ENCODE peak calls at places on chromosomes 11 and 22, in ten cellular contexts. M is uterus, B is type B pancreatic cell, N is astrocyte of the cerebellum, V is pancreas, A is neural progenitor cell, L is AG10803, Y is foreskin fibroblast, Q is cardiac fibroblast, F is tibial nerve. W is an unnamed sample.

GRCh38 chr22:17773606-17774205 is 563 bp downstream of the BID start:
- DNase-seq in M (no peak), B (peak), N (no peak), V (peak), A (peak), L (no peak), Y (no peak), Q (no peak), F (no peak), W (no peak)

GRCh38 chr11:8709002-8709672 is 26.5 kb downstream of the RPL27A start:
- DNase-seq in M (peak), B (no peak), N (peak), V (peak), A (no peak), L (peak), Y (peak), Q (peak), F (peak), W (no peak)

GRCh38 chr11:26143553-26144308 is 188.2 kb upstream of the ANO3 start:
- DNase-seq in M (no peak), B (no peak), N (no peak), V (no peak), A (no peak), L (no peak), Y (no peak), Q (peak), F (no peak), W (no peak)

GRCh38 chr22:23569716-23570115 is 10.4 kb downstream of the IGLL1 start:
- DNase-seq in M (no peak), B (no peak), N (no peak), V (no peak), A (no peak), L (no peak), Y (no peak), Q (no peak), F (no peak), W (no peak)

GRCh38 chr11:79412761-79413160 is 28.1 kb downstream of the TENM4 start:
- DNase-seq in M (no peak), B (no peak), N (no peak), V (no peak), A (no peak), L (no peak), Y (no peak), Q (no peak), F (no peak), W (no peak)

GRCh38 chr11:94546886-94547285 is 3.2 kb downstream of the FUT4 start:
- DNase-seq in M (no peak), B (no peak), N (no peak), V (no peak), A (no peak), L (no peak), Y (no peak), Q (no peak), F (no peak), W (no peak)

GRCh38 chr11:61529537-61530225 is 21.1 kb downstream of the LRRC10B start:
- DNase-seq in M (no peak), B (no peak), N (no peak), V (peak), A (no peak), L (no peak), Y (peak), Q (no peak), F (peak), W (no peak)

GRCh38 chr22:47082505-47082904 is 320.1 kb downstream of the TBC1D22A start:
- DNase-seq in M (no peak), B (no peak), N (no peak), V (no peak), A (no peak), L (no peak), Y (no peak), Q (no peak), F (no peak), W (no peak)

GRCh38 chr11:35236667-35237003 is 97.7 kb downstream of the CD44 start:
- DNase-seq in M (no peak), B (no peak), N (peak), V (no peak), A (no peak), L (peak), Y (no peak), Q (no peak), F (no peak), W (no peak)

GRCh38 chr11:71367756-71368155 is 80.4 kb downstream of the DHCR7 start:
- DNase-seq in M (no peak), B (no peak), N (no peak), V (no peak), A (no peak), L (no peak), Y (no peak), Q (no peak), F (no peak), W (no peak)

GRCh38 chr22:20672732-20673131 is 101.2 kb upstream of the SERPIND1 start:
- DNase-seq in M (no peak), B (no peak), N (no peak), V (no peak), A (no peak), L (no peak), Y (no peak), Q (no peak), F (no peak), W (no peak)

GRCh38 chr11:95283146-95283545 is 52.1 kb upstream of the SESN3 start:
- DNase-seq in M (no peak), B (no peak), N (no peak), V (no peak), A (no peak), L (no peak), Y (no peak), Q (no peak), F (no peak), W (no peak)

GRCh38 chr22:19060356-19061009 is 61.7 kb downstream of the DGCR2 start:
- DNase-seq in M (no peak), B (peak), N (peak), V (no peak), A (no peak), L (no peak), Y (peak), Q (no peak), F (no peak), W (no peak)

GRCh38 chr11:75508051-75508561 is 17.6 kb downstream of the GDPD5 start:
- DNase-seq in M (no peak), B (no peak), N (no peak), V (no peak), A (no peak), L (no peak), Y (no peak), Q (no peak), F (no peak), W (no peak)

GRCh38 chr22:50573491-50574382 is 4.5 kb downstream of the CPT1B start:
- DNase-seq in M (no peak), B (no peak), N (no peak), V (no peak), A (no peak), L (no peak), Y (no peak), Q (no peak), F (no peak), W (no peak)

GRCh38 chr11:120516461-120517389 is 5.2 kb downstream of the GRIK4 start:
- DNase-seq in M (no peak), B (no peak), N (no peak), V (no peak), A (peak), L (no peak), Y (no peak), Q (no peak), F (no peak), W (no peak)

GRCh38 chr11:121892131-121892681 is 223.8 kb downstream of the BLID start:
- DNase-seq in M (no peak), B (no peak), N (peak), V (no peak), A (peak), L (peak), Y (peak), Q (peak), F (no peak), W (no peak)

GRCh38 chr11:81497202-81497804 is 1236.4 kb downstream of the FAM181B start:
- DNase-seq in M (no peak), B (no peak), N (no peak), V (no peak), A (peak), L (peak), Y (no peak), Q (peak), F (no peak), W (no peak)

GRCh38 chr11:100515087-100515486 is 172.0 kb upstream of the ARHGAP42 start:
- DNase-seq in M (no peak), B (no peak), N (peak), V (no peak), A (peak), L (no peak), Y (no peak), Q (peak), F (no peak), W (no peak)

GRCh38 chr22:31177420-31178162 is 17.6 kb downstream of the RNF185 start:
- DNase-seq in M (no peak), B (no peak), N (peak), V (no peak), A (no peak), L (peak), Y (peak), Q (peak), F (no peak), W (no peak)

GRCh38 chr11:44607324-44607962 is 42.0 kb downstream of the CD82 start:
- DNase-seq in M (no peak), B (no peak), N (no peak), V (no peak), A (no peak), L (peak), Y (peak), Q (no peak), F (no peak), W (no peak)

GRCh38 chr11:3660960-3661359 is 10.2 kb downstream of the CHRNA10 start:
- DNase-seq in M (no peak), B (no peak), N (no peak), V (no peak), A (no peak), L (no peak), Y (no peak), Q (no peak), F (no peak), W (no peak)

GRCh38 chr11:58186938-58187337 is 1.9 kb upstream of the OR9Q2 start:
- DNase-seq in M (no peak), B (no peak), N (no peak), V (no peak), A (no peak), L (no peak), Y (no peak), Q (no peak), F (no peak), W (no peak)

GRCh38 chr22:23458663-23459541 is 121.2 kb downstream of the IGLL1 start:
- DNase-seq in M (no peak), B (no peak), N (no peak), V (no peak), A (no peak), L (no peak), Y (no peak), Q (no peak), F (no peak), W (no peak)

DNA sequence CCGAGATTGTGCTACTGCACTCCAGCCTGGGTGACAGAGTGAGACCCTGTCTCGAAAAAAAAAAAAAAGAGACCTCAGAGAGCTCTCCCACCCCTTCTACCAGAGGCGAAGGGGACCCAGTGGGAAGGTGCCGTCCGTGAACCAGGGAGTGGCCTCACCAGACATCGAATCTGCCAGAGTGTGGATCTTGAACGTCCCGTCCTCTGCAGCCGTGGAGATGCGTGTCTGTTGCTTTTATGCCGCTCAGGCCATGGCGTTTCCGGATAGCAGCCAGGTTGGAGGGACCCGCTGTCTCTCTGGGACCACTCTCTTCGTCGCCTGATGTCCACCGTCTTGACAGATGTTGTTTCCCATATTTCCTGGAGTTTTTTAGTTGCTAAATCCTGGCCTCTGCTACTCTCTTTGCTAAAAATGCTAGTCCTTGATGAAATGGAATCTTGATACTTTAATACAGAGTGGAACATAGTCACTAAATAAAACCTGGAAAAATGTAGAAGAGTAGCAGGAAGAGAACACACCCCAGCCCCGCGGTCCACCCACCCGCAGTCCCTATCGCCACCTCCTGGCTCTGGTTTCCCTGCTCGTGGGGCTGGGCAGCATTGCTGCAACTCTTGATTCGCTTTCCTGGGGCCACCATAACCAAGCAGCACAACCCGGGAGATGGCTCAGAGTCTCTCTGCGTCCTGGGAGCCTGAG is 12.0 kb upstream of the MUC6 start:
- DNase-seq in M (no peak), B (no peak), N (no peak), V (no peak), A (no peak), L (no peak), Y (no peak), Q (no peak), F (no peak), W (no peak)
- TF ChIP-seq CTCF in M (no peak), B (no peak), N (no peak), V (no peak), A (no peak), L (no peak), Y (no peak), Q (peak), F (no peak), W (no peak)

GRCh38 chr11:60161107-60161506 is 21.8 kb downstream of the MS4A6A start:
- DNase-seq in M (no peak), B (no peak), N (no peak), V (no peak), A (no peak), L (no peak), Y (no peak), Q (no peak), F (no peak), W (no peak)
- TF ChIP-seq CTCF in M (no peak), B (no peak), N (no peak), V (no peak), A (no peak), L (no peak), Y (no peak), Q (no peak), F (no peak), W (no peak)

DNA sequence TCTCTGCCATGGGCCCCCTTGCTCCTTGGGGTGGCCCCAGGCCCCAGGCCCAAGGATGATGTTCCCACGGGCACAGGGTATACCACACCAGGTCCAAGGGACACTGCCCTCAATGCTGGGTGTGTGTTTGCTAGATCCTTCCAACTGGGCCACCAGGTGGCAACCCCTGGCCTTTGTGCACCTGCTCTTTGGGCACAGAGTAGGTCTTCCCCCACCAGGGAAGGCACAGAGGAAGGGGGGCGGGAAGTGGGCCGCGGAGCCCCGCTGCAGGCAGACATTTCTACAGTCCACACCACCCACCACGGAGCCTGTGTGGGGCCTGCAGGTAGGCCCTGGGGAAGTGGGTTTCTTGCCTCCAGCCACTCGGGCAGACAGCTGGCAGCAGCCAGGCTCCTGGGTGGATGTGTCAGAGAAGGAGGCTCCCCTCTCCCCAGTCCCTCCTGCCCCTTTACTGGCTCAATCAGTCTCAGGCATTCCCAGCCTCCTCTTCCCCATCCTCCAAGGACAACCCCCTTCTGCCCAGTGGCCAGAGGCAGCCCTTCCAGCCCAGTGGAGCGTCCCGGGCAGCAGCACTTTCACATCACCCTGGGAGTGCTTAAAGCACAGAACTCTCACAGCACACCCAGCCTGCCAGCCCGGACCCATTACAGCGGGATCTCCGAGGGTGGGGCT is 21.6 kb downstream of the MAFF start:
- DNase-seq in M (no peak), B (no peak), N (no peak), V (no peak), A (no peak), L (no peak), Y (no peak), Q (no peak), F (no peak), W (no peak)
- TF ChIP-seq CTCF in M (no peak), B (no peak), N (no peak), V (no peak), A (no peak), L (no peak), Y (no peak), Q (no peak), F (no peak), W (no peak)

GRCh38 chr22:35138521-35138920 is 72.6 kb downstream of the ISX start:
- DNase-seq in M (no peak), B (no peak), N (no peak), V (no peak), A (no peak), L (no peak), Y (no peak), Q (no peak), F (no peak), W (no peak)

GRCh38 chr22:35135165-35135564 is 69.2 kb downstream of the ISX start:
- DNase-seq in M (no peak), B (no peak), N (no peak), V (no peak), A (peak), L (no peak), Y (no peak), Q (no peak), F (no peak), W (no peak)

DNA sequence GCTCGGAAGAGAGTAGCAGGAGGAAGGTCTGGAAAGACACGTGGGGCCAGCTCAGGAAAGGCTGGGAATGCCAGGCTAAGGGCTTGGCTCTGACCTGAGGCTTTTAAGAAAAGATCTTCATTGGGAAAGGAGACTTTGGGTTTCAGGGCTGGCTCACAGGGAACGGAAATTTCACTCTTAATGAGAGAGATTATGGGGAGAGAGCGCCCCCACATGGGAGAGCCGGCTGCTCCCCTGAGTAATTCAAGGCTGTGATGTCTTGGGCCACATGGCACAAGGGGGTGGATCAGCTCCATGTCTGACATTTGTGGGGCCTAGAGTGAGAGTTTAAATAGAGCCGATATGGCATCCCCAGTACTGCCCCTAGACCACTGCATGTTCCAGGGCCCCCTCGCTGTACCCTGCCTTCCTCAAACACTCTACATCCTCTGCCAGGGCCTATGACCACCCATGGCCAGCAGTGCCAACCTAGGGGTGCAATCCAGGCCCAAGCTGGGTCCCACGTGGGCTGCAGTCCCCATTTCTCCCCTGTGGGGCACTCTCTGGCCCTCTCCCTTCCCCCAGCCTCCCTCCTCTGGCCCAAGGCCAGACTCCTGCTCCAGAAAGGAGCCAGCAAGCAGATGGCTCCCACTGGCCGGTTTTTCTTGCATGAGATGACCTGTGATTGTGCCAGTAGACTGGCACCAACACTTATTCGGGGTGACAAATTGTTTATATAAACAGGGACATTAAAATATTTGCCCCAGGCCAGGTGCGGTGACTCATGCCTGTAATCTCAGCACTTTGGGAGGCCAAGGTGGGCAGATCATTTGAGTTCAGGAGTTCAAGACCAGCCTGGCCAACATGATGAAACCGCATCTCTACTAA is 75.2 kb downstream of the ISX start:
- DNase-seq in M (no peak), B (no peak), N (no peak), V (no peak), A (peak), L (no peak), Y (no peak), Q (no peak), F (no peak), W (no peak)
- TF ChIP-seq CTCF in M (no peak), B (peak), N (no peak), V (no peak), A (peak), L (no peak), Y (no peak), Q (no peak), F (no peak), W (no peak)

GRCh38 chr11:74442601-74443000 is 24.7 kb downstream of the KCNE3 start:
- DNase-seq in M (no peak), B (no peak), N (no peak), V (no peak), A (no peak), L (no peak), Y (no peak), Q (no peak), F (no peak), W (no peak)

GRCh38 chr11:74444173-74444832 is 23.0 kb downstream of the KCNE3 start:
- DNase-seq in M (no peak), B (no peak), N (no peak), V (peak), A (no peak), L (no peak), Y (no peak), Q (no peak), F (no peak), W (no peak)

GRCh38 chr11:74446445-74446844 is 20.9 kb downstream of the KCNE3 start:
- DNase-seq in M (no peak), B (no peak), N (no peak), V (no peak), A (no peak), L (peak), Y (no peak), Q (no peak), F (no peak), W (no peak)

GRCh38 chr11:74447720-74448119 is 19.6 kb downstream of the KCNE3 start:
- DNase-seq in M (no peak), B (no peak), N (no peak), V (no peak), A (no peak), L (no peak), Y (no peak), Q (no peak), F (no peak), W (no peak)

GRCh38 chr11:74443071-74443864 is 24.1 kb downstream of the KCNE3 start:
- DNase-seq in M (peak), B (no peak), N (peak), V (peak), A (peak), L (no peak), Y (no peak), Q (peak), F (no peak), W (no peak)
- TF ChIP-seq CTCF in M (no peak), B (no peak), N (peak), V (no peak), A (no peak), L (no peak), Y (no peak), Q (peak), F (no peak), W (no peak)

GRCh38 chr11:129279326-129280026 is 87.4 kb upstream of the ARHGAP32 start:
- DNase-seq in M (peak), B (peak), N (peak), V (peak), A (peak), L (peak), Y (peak), Q (peak), F (peak), W (no peak)
- TF ChIP-seq CTCF in M (peak), B (no peak), N (no peak), V (no peak), A (no peak), L (no peak), Y (no peak), Q (no peak), F (no peak), W (no peak)

W was measured in omental fat pad.